ENCODE peak calls at places on chromosomes 11 and 22, in seven cellular contexts. One of them, this sample, is unnamed.

GRCh38 chr11:44555031-44555800 is 10.2 kb upstream of the CD82 start:
- DNase-seq in stimulated activated CD8-positive, alpha-beta memory T cell treated with anti-CD3 and anti-CD28 coated beads, Interleukin-15, amount 100 ng/mL, for 48 hours: no peak
- DNase-seq in CD8-positive, alpha-beta memory T cell: no peak
- DNase-seq in activated CD8-positive, alpha-beta memory T cell treated with anti-CD3 and anti-CD28 coated beads, Interleukin-2, amount 50 U/mL, for 48 hours: no peak
- DNase-seq in stimulated activated CD4-positive, alpha-beta T cell treated with anti-CD3 and anti-CD28 coated beads, Interleukin-4, amount 100 ng/mL, for 4 hours: no peak
- DNase-seq in GM03348: no peak
- DNase-seq in amniotic stem cell: no peak
- DNase-seq in this sample: no peak

GRCh38 chr11:124766156-124766555 is 4.1 kb upstream of the ESAM start:
- DNase-seq in stimulated activated CD4-positive, alpha-beta T cell treated with anti-CD3 and anti-CD28 coated beads, Interleukin-4, amount 100 ng/mL, for 4 hours: no peak
- DNase-seq in amniotic stem cell: no peak
- DNase-seq in GM03348: no peak
- DNase-seq in activated CD8-positive, alpha-beta memory T cell treated with anti-CD3 and anti-CD28 coated beads, Interleukin-2, amount 50 U/mL, for 48 hours: no peak
- DNase-seq in stimulated activated CD8-positive, alpha-beta memory T cell treated with anti-CD3 and anti-CD28 coated beads, Interleukin-15, amount 100 ng/mL, for 48 hours: no peak
- DNase-seq in CD8-positive, alpha-beta memory T cell: no peak
- DNase-seq in this sample: no peak

GRCh38 chr11:87926250-87926970 is 248.8 kb downstream of the RAB38 start:
- DNase-seq in GM03348: peak
- DNase-seq in amniotic stem cell: no peak
- DNase-seq in activated CD8-positive, alpha-beta memory T cell treated with anti-CD3 and anti-CD28 coated beads, Interleukin-2, amount 50 U/mL, for 48 hours: no peak
- DNase-seq in stimulated activated CD4-positive, alpha-beta T cell treated with anti-CD3 and anti-CD28 coated beads, Interleukin-4, amount 100 ng/mL, for 4 hours: no peak
- DNase-seq in CD8-positive, alpha-beta memory T cell: no peak
- DNase-seq in stimulated activated CD8-positive, alpha-beta memory T cell treated with anti-CD3 and anti-CD28 coated beads, Interleukin-15, amount 100 ng/mL, for 48 hours: no peak
- DNase-seq in this sample: no peak

GRCh38 chr22:19818264-19819208 is 36.1 kb downstream of the GNB1L start:
- DNase-seq in stimulated activated CD8-positive, alpha-beta memory T cell treated with anti-CD3 and anti-CD28 coated beads, Interleukin-15, amount 100 ng/mL, for 48 hours: no peak
- DNase-seq in activated CD8-positive, alpha-beta memory T cell treated with anti-CD3 and anti-CD28 coated beads, Interleukin-2, amount 50 U/mL, for 48 hours: peak
- DNase-seq in amniotic stem cell: no peak
- DNase-seq in GM03348: peak
- DNase-seq in CD8-positive, alpha-beta memory T cell: no peak
- DNase-seq in stimulated activated CD4-positive, alpha-beta T cell treated with anti-CD3 and anti-CD28 coated beads, Interleukin-4, amount 100 ng/mL, for 4 hours: no peak
- DNase-seq in this sample: no peak

GRCh38 chr11:129251067-129251466 is 58.9 kb upstream of the ARHGAP32 start:
- DNase-seq in CD8-positive, alpha-beta memory T cell: no peak
- DNase-seq in GM03348: peak
- DNase-seq in amniotic stem cell: no peak
- DNase-seq in activated CD8-positive, alpha-beta memory T cell treated with anti-CD3 and anti-CD28 coated beads, Interleukin-2, amount 50 U/mL, for 48 hours: no peak
- DNase-seq in stimulated activated CD8-positive, alpha-beta memory T cell treated with anti-CD3 and anti-CD28 coated beads, Interleukin-15, amount 100 ng/mL, for 48 hours: no peak
- DNase-seq in stimulated activated CD4-positive, alpha-beta T cell treated with anti-CD3 and anti-CD28 coated beads, Interleukin-4, amount 100 ng/mL, for 4 hours: no peak
- DNase-seq in this sample: no peak

GRCh38 chr11:121841487-121842167 is 274.4 kb downstream of the BLID start:
- DNase-seq in stimulated activated CD4-positive, alpha-beta T cell treated with anti-CD3 and anti-CD28 coated beads, Interleukin-4, amount 100 ng/mL, for 4 hours: no peak
- DNase-seq in activated CD8-positive, alpha-beta memory T cell treated with anti-CD3 and anti-CD28 coated beads, Interleukin-2, amount 50 U/mL, for 48 hours: no peak
- DNase-seq in amniotic stem cell: peak
- DNase-seq in GM03348: peak
- DNase-seq in stimulated activated CD8-positive, alpha-beta memory T cell treated with anti-CD3 and anti-CD28 coated beads, Interleukin-15, amount 100 ng/mL, for 48 hours: no peak
- DNase-seq in CD8-positive, alpha-beta memory T cell: no peak
- DNase-seq in this sample: no peak

GRCh38 chr11:10387209-10388083 is 67.6 kb upstream of the AMPD3 start:
- DNase-seq in stimulated activated CD8-positive, alpha-beta memory T cell treated with anti-CD3 and anti-CD28 coated beads, Interleukin-15, amount 100 ng/mL, for 48 hours: no peak
- DNase-seq in stimulated activated CD4-positive, alpha-beta T cell treated with anti-CD3 and anti-CD28 coated beads, Interleukin-4, amount 100 ng/mL, for 4 hours: no peak
- DNase-seq in CD8-positive, alpha-beta memory T cell: no peak
- DNase-seq in amniotic stem cell: no peak
- DNase-seq in GM03348: peak
- DNase-seq in activated CD8-positive, alpha-beta memory T cell treated with anti-CD3 and anti-CD28 coated beads, Interleukin-2, amount 50 U/mL, for 48 hours: no peak
- DNase-seq in this sample: no peak

GRCh38 chr11:28461846-28462245 is 353.7 kb downstream of the METTL15 start:
- DNase-seq in stimulated activated CD8-positive, alpha-beta memory T cell treated with anti-CD3 and anti-CD28 coated beads, Interleukin-15, amount 100 ng/mL, for 48 hours: no peak
- DNase-seq in stimulated activated CD4-positive, alpha-beta T cell treated with anti-CD3 and anti-CD28 coated beads, Interleukin-4, amount 100 ng/mL, for 4 hours: no peak
- DNase-seq in CD8-positive, alpha-beta memory T cell: no peak
- DNase-seq in activated CD8-positive, alpha-beta memory T cell treated with anti-CD3 and anti-CD28 coated beads, Interleukin-2, amount 50 U/mL, for 48 hours: no peak
- DNase-seq in amniotic stem cell: no peak
- DNase-seq in GM03348: no peak
- DNase-seq in this sample: no peak

GRCh38 chr22:17777005-17777716 is 2.9 kb upstream of the BID start:
- DNase-seq in activated CD8-positive, alpha-beta memory T cell treated with anti-CD3 and anti-CD28 coated beads, Interleukin-2, amount 50 U/mL, for 48 hours: peak
- DNase-seq in GM03348: no peak
- DNase-seq in stimulated activated CD4-positive, alpha-beta T cell treated with anti-CD3 and anti-CD28 coated beads, Interleukin-4, amount 100 ng/mL, for 4 hours: peak
- DNase-seq in amniotic stem cell: no peak
- DNase-seq in stimulated activated CD8-positive, alpha-beta memory T cell treated with anti-CD3 and anti-CD28 coated beads, Interleukin-15, amount 100 ng/mL, for 48 hours: peak
- DNase-seq in CD8-positive, alpha-beta memory T cell: peak
- DNase-seq in this sample: peak